ENCODE peak calls at places on chromosomes 7 and 10, in five cellular contexts. L, B, D, J and X are unnamed samples.

GRCh38 chr7:83807770-83808169 is 158.8 kb upstream of the SEMA3E start:
- DNase-seq in L (no peak), B (no peak), D (no peak), J (no peak), X (no peak)

GRCh38 chr7:30912986-30913671 is 1.5 kb downstream of the AQP1 start:
- DNase-seq in L (no peak), B (no peak), D (no peak), J (no peak), X (peak; percentile 34)

GRCh38 chr10:31679931-31680330 is 248.7 kb downstream of the ARHGAP12 start:
- DNase-seq in L (no peak), B (no peak), D (no peak), J (no peak), X (no peak)

GRCh38 chr10:109247819-109248218 is 675.5 kb downstream of the XPNPEP1 start:
- DNase-seq in L (no peak), B (no peak), D (no peak), J (no peak), X (no peak)

GRCh38 chr10:99084161-99084560 is 151.5 kb downstream of the HPSE2 start:
- DNase-seq in L (no peak), B (no peak), D (no peak), J (no peak), X (no peak)

GRCh38 chr10:97445722-97446639 is at the start of the genes EXOSC1 and ZDHHC16:
- DNase-seq in L (peak; percentile 83), B (peak; percentile 96), D (peak; percentile 90), J (peak; percentile 97), X (peak; percentile 90)

GRCh38 chr10:5070648-5071410 is 23.4 kb upstream of the AKR1C3 start:
- DNase-seq in L (no peak), B (no peak), D (no peak), J (no peak), X (no peak)

GRCh38 chr10:111137012-111137411 is 60.2 kb downstream of the ADRA2A start:
- DNase-seq in L (no peak), B (no peak), D (no peak), J (no peak), X (no peak)

GRCh38 chr7:44693641-44694313 is 54.9 kb upstream of the ZMIZ2 start:
- DNase-seq in L (no peak), B (no peak), D (peak; percentile 76), J (peak; percentile 87), X (peak; percentile 78)

GRCh38 chr7:34991938-34992840 is 45.1 kb downstream of the DPY19L1 start:
- DNase-seq in L (no peak), B (peak; percentile 59), D (no peak), J (peak; percentile 52), X (no peak)

GRCh38 chr7:55052081-55052480 is 33.3 kb downstream of the EGFR start:
- DNase-seq in L (no peak), B (no peak), D (no peak), J (peak; percentile 93), X (no peak)

GRCh38 chr7:30421647-30422196 is 56.9 kb downstream of the NOD1 start:
- DNase-seq in L (no peak), B (no peak), D (no peak), J (no peak), X (no peak)